ENCODE peak calls at places on chromosomes 3 and 15, in seven cellular contexts. C is prostate gland, T is breast epithelium, G is transverse colon, D is upper lobe of left lung, V is suprapubic skin, M is HCT116. X is an unnamed sample.

GRCh38 chr15:64845183-64845611 is 3.5 kb downstream of the PLEKHO2 start:
- DNase-seq in C (no peak), T (peak), G (peak), D (no peak), V (no peak), M (no peak), X (no peak)

GRCh38 chr15:92429378-92430066 is 35.8 kb downstream of the ST8SIA2 start:
- DNase-seq in C (no peak), T (no peak), G (no peak), D (no peak), V (no peak), M (peak), X (peak)

GRCh38 chr3:37200141-37200540 is 25.8 kb upstream of the LRRFIP2 start:
- DNase-seq in C (no peak), T (no peak), G (no peak), D (no peak), V (no peak), M (no peak), X (no peak)

GRCh38 chr15:78313383-78313782 is 14.0 kb upstream of the SKIC8 start:
- DNase-seq in C (no peak), T (no peak), G (no peak), D (no peak), V (no peak), M (no peak), X (no peak)

GRCh38 chr15:70492240-70493177 is 270.8 kb downstream of the UACA start:
- DNase-seq in C (no peak), T (peak), G (peak), D (peak), V (no peak), M (no peak), X (no peak)

GRCh38 chr3:103499132-103499885 is 1064.5 kb downstream of the ZPLD1 start:
- DNase-seq in C (no peak), T (no peak), G (no peak), D (no peak), V (no peak), M (no peak), X (no peak)

GRCh38 chr15:64009798-64010241 is 36.5 kb downstream of the DAPK2 start:
- DNase-seq in C (no peak), T (no peak), G (no peak), D (no peak), V (no peak), M (no peak), X (no peak)

GRCh38 chr3:196440041-196440537 is 7.9 kb upstream of the UBXN7 start:
- DNase-seq in C (no peak), T (no peak), G (no peak), D (no peak), V (no peak), M (no peak), X (no peak)

GRCh38 chr3:19775744-19776143 is 158.3 kb downstream of the EFHB start:
- DNase-seq in C (no peak), T (no peak), G (no peak), D (no peak), V (no peak), M (no peak), X (no peak)

GRCh38 chr3:73141531-73141930 is 80.1 kb downstream of the EBLN2 start:
- DNase-seq in C (no peak), T (no peak), G (no peak), D (no peak), V (peak), M (no peak), X (no peak)
- TF ChIP-seq POLR2AphosphoS5 in C (no peak), T (no peak), G (no peak), D (no peak), V (no peak), M (no peak), X (no peak)

DNA sequence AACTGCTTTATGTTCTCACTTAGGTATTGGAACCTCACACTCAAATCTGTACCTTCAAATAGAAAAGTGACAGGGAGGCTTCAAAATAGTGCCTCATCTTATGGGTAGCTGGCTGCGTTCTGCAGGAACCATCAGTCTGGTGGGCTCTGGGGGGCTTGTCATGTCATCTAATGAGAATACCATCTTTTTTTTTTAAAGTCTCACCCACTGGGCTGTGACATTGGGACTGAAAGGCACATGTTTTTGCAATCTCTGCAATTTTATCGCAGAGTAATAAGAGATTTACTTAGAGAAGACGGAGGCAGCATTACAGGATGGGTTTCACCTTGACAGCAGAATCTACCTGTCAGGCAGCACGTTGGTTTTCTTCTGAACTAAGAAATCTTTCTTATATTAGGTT is 28.4 kb downstream of the MINDY4B start:
- DNase-seq in C (no peak), T (no peak), G (no peak), D (no peak), V (no peak), M (no peak), X (no peak)
- TF ChIP-seq POLR2AphosphoS5 in C (no peak), T (no peak), G (no peak), D (no peak), V (no peak), M (no peak), X (no peak)

DNA sequence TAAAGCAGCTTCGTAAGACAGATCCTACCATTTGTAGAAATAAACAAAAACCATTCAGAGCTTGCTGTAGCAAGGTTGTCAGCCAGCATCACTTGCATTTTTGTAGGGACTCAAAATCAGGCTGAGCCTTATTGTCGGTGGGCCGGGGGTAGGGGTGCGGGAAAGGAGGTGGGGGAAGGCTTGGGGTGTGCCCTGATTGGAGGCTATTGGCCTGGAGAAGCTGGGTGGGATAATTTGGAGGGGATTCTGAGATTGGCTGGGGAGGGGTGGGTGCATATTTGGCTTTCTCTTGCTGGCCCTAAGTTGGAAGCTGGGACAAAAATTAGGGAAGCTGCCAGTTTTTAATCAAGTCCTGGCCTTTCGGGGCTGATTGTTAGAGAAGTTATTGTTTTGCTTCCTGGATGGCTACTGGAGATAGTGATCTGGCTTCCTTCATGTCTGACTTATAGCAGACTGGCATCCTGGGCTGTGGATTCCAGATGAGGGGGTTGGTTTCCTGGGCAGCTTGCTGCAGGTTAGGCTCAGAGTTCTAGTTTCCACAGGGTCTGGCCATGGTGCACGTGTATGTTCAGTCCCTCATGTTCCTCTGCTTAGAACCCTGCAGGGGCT is 22.8 kb downstream of the STOML1 start:
- DNase-seq in C (no peak), T (no peak), G (no peak), D (no peak), V (no peak), M (no peak), X (no peak)
- TF ChIP-seq POLR2AphosphoS5 in C (no peak), T (no peak), G (no peak), D (no peak), V (no peak), M (no peak), X (no peak)

GRCh38 chr3:177804646-177805045 is 607.4 kb upstream of the TBL1XR1 start:
- DNase-seq in C (no peak), T (no peak), G (no peak), D (no peak), V (no peak), M (no peak), X (no peak)
- TF ChIP-seq POLR2AphosphoS5 in C (no peak), T (no peak), G (no peak), D (no peak), V (no peak), M (no peak), X (no peak)

DNA sequence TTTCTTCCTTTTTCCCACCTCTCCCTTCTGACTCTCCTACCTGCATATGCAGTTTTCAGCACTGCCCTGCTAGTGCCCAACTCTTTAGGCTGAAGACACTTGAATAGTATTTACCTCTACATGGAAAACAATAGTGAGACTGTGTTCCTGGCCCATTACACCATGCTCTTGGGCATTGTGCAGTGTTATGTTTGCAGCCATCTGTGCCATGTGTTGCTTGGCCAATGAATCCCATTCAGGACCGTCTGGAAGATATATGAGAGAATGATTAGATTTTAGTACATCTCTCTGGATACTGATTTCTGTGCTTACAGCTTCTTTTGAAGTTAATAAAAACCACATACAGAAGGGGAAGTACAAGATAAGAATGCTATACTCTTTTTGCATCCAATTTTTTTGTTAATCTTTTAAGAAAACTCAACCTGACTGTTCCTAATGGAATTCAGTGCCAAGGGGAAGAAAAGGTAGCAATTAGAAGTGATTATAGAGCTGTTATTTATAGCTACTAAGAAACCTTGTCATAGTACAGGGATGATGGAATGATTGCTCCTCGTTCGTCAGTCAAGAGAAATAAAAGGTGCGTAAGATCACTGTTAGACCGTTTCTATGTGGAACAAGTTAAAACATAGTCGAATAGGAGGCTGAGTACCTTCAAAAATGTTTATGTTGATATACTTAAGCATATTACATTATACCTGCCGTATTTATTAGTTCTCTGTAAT is 58.9 kb downstream of the TMEM41A start:
- DNase-seq in C (no peak), T (no peak), G (no peak), D (no peak), V (no peak), M (no peak), X (no peak)
- TF ChIP-seq POLR2AphosphoS5 in C (no peak), T (no peak), G (no peak), D (no peak), V (no peak), M (no peak), X (no peak)

GRCh38 chr3:113747719-113748046 is 848 bp downstream of the ATP6V1A start:
- DNase-seq in C (no peak), T (no peak), G (no peak), D (no peak), V (no peak), M (no peak), X (no peak)

GRCh38 chr3:113744941-113745272 is 1.1 kb downstream of the NAA50 start:
- DNase-seq in C (no peak), T (no peak), G (no peak), D (no peak), V (no peak), M (no peak), X (no peak)

GRCh38 chr3:113746955-113747718 is at the start of gene ATP6V1A:
- DNase-seq in C (peak), T (no peak), G (peak), D (peak), V (peak), M (no peak), X (no peak)

GRCh38 chr3:113746069-113746954 is at the start of gene NAA50:
- DNase-seq in C (peak), T (peak), G (peak), D (peak), V (peak), M (peak), X (peak)

GRCh38 chr3:113745273-113746068 is 578 bp downstream of the NAA50 start:
- DNase-seq in C (peak), T (peak), G (peak), D (peak), V (peak), M (peak), X (peak)
- TF ChIP-seq POLR2AphosphoS5 in C (peak), T (peak), G (peak), D (peak), V (no peak), M (peak), X (peak)

DNA sequence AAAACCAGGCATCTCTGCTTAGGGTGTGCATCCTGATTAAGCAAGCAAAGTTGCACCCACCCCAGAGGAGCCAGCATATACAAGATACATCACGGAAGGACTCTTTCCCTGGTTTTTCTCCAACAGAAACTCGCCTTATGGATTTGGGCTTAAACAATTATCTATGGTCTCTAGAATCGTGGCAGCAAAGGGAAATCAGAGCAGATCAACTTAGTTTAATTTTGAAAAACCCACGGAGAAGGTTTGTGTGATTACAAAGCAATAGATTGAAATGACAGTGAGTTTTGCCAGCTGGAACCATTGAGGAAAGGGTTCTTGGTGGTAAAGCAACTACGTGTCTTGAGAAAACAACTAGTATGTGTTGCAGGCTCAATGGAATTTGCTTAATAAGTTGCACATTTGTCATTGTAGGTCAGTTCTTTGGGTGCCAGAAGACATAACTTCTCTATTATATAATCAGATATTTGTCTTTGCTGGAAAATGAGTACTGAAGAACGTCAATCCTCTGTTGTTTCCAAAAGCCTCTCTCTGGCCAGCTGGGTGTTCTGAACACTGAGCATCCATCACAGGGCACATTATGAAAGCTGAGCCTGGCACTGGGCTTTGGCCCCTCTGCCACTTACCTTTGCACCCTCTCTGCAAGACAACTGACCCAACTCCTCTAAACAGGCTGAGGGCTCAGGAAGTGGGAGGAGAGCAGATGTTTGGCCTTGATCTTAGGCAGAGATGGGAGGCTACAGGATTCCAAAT is 75.7 kb upstream of the FBN1 start:
- DNase-seq in C (no peak), T (no peak), G (no peak), D (no peak), V (no peak), M (no peak), X (no peak)
- TF ChIP-seq POLR2AphosphoS5 in C (no peak), T (no peak), G (no peak), D (no peak), V (no peak), M (no peak), X (no peak)

DNA sequence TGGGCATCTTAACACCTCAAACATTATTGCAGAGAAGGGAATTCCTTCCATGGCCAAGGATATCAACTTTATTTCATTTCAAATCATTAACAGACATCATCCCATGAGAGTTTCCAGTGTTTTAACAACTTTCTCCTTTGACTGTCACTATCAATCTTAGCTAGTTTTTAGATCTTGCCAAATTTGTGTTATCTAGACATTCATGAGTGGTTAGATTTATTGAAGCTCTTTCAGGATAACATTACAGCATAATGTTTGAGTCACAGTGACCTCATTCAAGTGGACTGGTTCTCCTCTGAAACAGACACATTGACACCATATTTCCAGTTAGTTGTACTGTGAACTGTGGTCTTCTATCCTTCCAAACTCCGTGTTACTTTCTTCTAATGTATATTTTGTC is 8.6 kb upstream of the TNFAIP8L3 start:
- DNase-seq in C (no peak), T (no peak), G (no peak), D (no peak), V (no peak), M (no peak), X (no peak)
- TF ChIP-seq POLR2AphosphoS5 in C (no peak), T (no peak), G (peak), D (no peak), V (no peak), M (no peak), X (no peak)

GRCh38 chr15:72217216-72217615 is 13.8 kb downstream of the PKM start:
- DNase-seq in C (no peak), T (no peak), G (no peak), D (no peak), V (no peak), M (no peak), X (no peak)

GRCh38 chr15:72220678-72221077 is 10.3 kb downstream of the PKM start:
- DNase-seq in C (no peak), T (no peak), G (no peak), D (no peak), V (no peak), M (no peak), X (no peak)

GRCh38 chr15:72227720-72228119 is 3.3 kb downstream of the PKM start:
- DNase-seq in C (no peak), T (no peak), G (no peak), D (no peak), V (no peak), M (no peak), X (no peak)

GRCh38 chr15:72227192-72227586 is 3.8 kb downstream of the PKM start:
- DNase-seq in C (no peak), T (no peak), G (no peak), D (no peak), V (no peak), M (peak), X (no peak)

GRCh38 chr15:72222433-72222832 is 8.6 kb downstream of the PKM start:
- DNase-seq in C (peak), T (peak), G (peak), D (no peak), V (no peak), M (no peak), X (no peak)
- TF ChIP-seq POLR2AphosphoS5 in C (peak), T (no peak), G (no peak), D (no peak), V (no peak), M (no peak), X (no peak)